ENCODE peak calls at places on chromosomes 16 and 17, in four cellular contexts. One of them, this sample, is unnamed.
A peak's percentile ranks its signal among the peaks of the same experiment; 100 is the strongest.

GRCh38 chr17:64110436-64111152 is 19.4 kb downstream of the ERN1 start:
- DNase-seq in IMR-90: no peak
- DNase-seq in A549: no peak
- DNase-seq in HCT116: no peak
- DNase-seq in this sample: no peak

GRCh38 chr16:90002759-90003158 is 16.5 kb downstream of the DBNDD1 start:
- DNase-seq in IMR-90: no peak
- DNase-seq in A549: no peak
- DNase-seq in HCT116: no peak
- DNase-seq in this sample: no peak

GRCh38 chr17:72745241-72745640 is 347.2 kb downstream of the SLC39A11 start:
- DNase-seq in IMR-90: no peak
- DNase-seq in A549: no peak
- DNase-seq in HCT116: no peak
- DNase-seq in this sample: no peak

GRCh38 chr16:7303677-7304200 is 28.9 kb upstream of the RBFOX1 start:
- DNase-seq in IMR-90: no peak
- DNase-seq in A549: no peak
- DNase-seq in HCT116: no peak
- DNase-seq in this sample: no peak

GRCh38 chr17:65219124-65219523 is 82.0 kb downstream of the RGS9 start:
- DNase-seq in IMR-90: no peak
- DNase-seq in A549: no peak
- DNase-seq in HCT116: no peak
- DNase-seq in this sample: no peak

GRCh38 chr16:9176547-9177418 is 85.3 kb downstream of the HAPSTR1 start:
- DNase-seq in IMR-90: no peak
- DNase-seq in A549: no peak
- DNase-seq in HCT116: no peak
- DNase-seq in this sample: no peak

GRCh38 chr16:2205967-2206313 is 686 bp downstream of the MLST8 start:
- DNase-seq in IMR-90: no peak
- DNase-seq in A549: no peak
- DNase-seq in HCT116: no peak
- DNase-seq in this sample: no peak

GRCh38 chr17:35973333-35974260 is 7.7 kb downstream of the CCL16 start:
- DNase-seq in IMR-90: peak; percentile 32
- DNase-seq in A549: no peak
- DNase-seq in HCT116: no peak
- DNase-seq in this sample: no peak

GRCh38 chr17:50604470-50604869 is 30.2 kb upstream of the ABCC3 start:
- DNase-seq in IMR-90: peak; percentile 28
- DNase-seq in A549: no peak
- DNase-seq in HCT116: no peak
- DNase-seq in this sample: no peak

GRCh38 chr16:10100829-10101228 is 81.4 kb downstream of the GRIN2A start:
- DNase-seq in IMR-90: no peak
- DNase-seq in A549: no peak
- DNase-seq in HCT116: no peak
- DNase-seq in this sample: no peak

GRCh38 chr16:29007865-29008593 is 23.2 kb downstream of the LAT start:
- DNase-seq in IMR-90: peak; percentile 90
- DNase-seq in A549: no peak
- DNase-seq in HCT116: no peak
- DNase-seq in this sample: no peak

GRCh38 chr17:14471052-14471451 is 170.2 kb downstream of the HS3ST3B1 start:
- DNase-seq in IMR-90: peak; percentile 94
- DNase-seq in A549: peak; percentile 50
- DNase-seq in HCT116: no peak
- DNase-seq in this sample: no peak

GRCh38 chr16:66205287-66206167 is 161.0 kb upstream of the CDH5 start:
- DNase-seq in IMR-90: peak; percentile 37
- DNase-seq in A549: no peak
- DNase-seq in HCT116: no peak
- DNase-seq in this sample: no peak

GRCh38 chr17:56742601-56743000 is 91.1 kb downstream of the C17orf67 start:
- DNase-seq in IMR-90: no peak
- DNase-seq in A549: no peak
- DNase-seq in HCT116: no peak
- DNase-seq in this sample: no peak

GRCh38 chr16:75761111-75761510 is 34.8 kb upstream of the CPHXL start:
- DNase-seq in IMR-90: peak; percentile 11
- DNase-seq in A549: no peak
- DNase-seq in HCT116: no peak
- DNase-seq in this sample: no peak
- H3K4me2 ChIP-seq in IMR-90: no peak overlapping the region
- H3K4me2 ChIP-seq in A549: no peak overlapping the region
- H3K4me2 ChIP-seq in HCT116: no peak overlapping the region
- H3K4me2 ChIP-seq in this sample: peak overlapping the region; percentile 58

GRCh38 chr16:85028638-85029412 is 1.2 kb downstream of the KIAA0513 start:
- DNase-seq in IMR-90: peak; percentile 47
- DNase-seq in A549: no peak
- DNase-seq in HCT116: no peak
- DNase-seq in this sample: no peak

GRCh38 chr16:85029981-85030381 is 2.4 kb downstream of the KIAA0513 start:
- DNase-seq in IMR-90: peak; percentile 16
- DNase-seq in A549: no peak
- DNase-seq in HCT116: no peak
- DNase-seq in this sample: no peak

GRCh38 chr16:85027968-85028637 is 508 bp downstream of the KIAA0513 start:
- DNase-seq in IMR-90: no peak
- DNase-seq in A549: no peak
- DNase-seq in HCT116: no peak
- DNase-seq in this sample: no peak

GRCh38 chr16:85027349-85027967 is at the start of gene KIAA0513:
- DNase-seq in IMR-90: peak; percentile 90
- DNase-seq in A549: peak; percentile 86
- DNase-seq in HCT116: peak; percentile 86
- DNase-seq in this sample: peak; percentile 65

GRCh38 chr16:85029413-85029794 is 1.8 kb downstream of the KIAA0513 start:
- DNase-seq in IMR-90: peak; percentile 65
- DNase-seq in A549: no peak
- DNase-seq in HCT116: no peak
- DNase-seq in this sample: peak; percentile 20
- TF ChIP-seq RAD21 in IMR-90: no peak
- TF ChIP-seq RAD21 in A549: no peak
- TF ChIP-seq RAD21 in HCT116: no peak
- TF ChIP-seq RAD21 in this sample: no peak

DNA sequence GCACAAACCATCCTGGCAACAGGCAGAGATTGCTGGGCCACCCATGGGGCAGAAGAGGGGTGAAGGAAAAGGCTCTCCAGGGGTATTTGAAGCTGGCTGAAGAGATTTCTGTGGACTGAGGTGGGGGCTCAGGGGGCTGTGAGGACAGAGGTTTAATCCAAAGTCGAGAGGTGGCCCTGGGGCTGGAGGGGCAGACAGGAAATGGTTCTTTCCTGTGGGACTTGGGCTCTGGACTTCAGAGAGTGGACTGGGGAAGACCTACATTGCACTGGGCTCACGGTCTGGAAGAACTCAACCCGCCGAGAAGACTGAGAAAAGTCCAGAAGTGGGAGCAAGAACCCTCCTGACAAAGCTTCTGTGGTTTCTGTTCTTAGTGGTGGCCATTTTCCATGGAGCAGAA is 2.9 kb downstream of the CCDC42 start:
- DNase-seq in IMR-90: no peak
- DNase-seq in A549: no peak
- DNase-seq in HCT116: no peak
- DNase-seq in this sample: no peak
- H3K4me2 ChIP-seq in IMR-90: no peak overlapping the region
- H3K4me2 ChIP-seq in A549: no peak overlapping the region
- H3K4me2 ChIP-seq in HCT116: no peak overlapping the region
- H3K4me2 ChIP-seq in this sample: no peak overlapping the region

GRCh38 chr17:18146259-18146658 is 37.4 kb upstream of the ALKBH5 start:
- DNase-seq in IMR-90: no peak
- DNase-seq in A549: no peak
- DNase-seq in HCT116: no peak
- DNase-seq in this sample: no peak
- TF ChIP-seq RAD21 in IMR-90: no peak
- TF ChIP-seq RAD21 in A549: no peak
- TF ChIP-seq RAD21 in HCT116: no peak
- TF ChIP-seq RAD21 in this sample: no peak